ENCODE peak calls at places on chromosomes 1 and 21, in five cellular contexts. One of them, this sample, is unnamed. For H3K27me3, the result is how much of the 10 kb centered on the place peaks cover.

GRCh38 chr1:60423181-60423780 is 349.7 kb upstream of the C1orf87 start:
- DNase-seq in HL-60: no peak
- DNase-seq in ovary: no peak
- DNase-seq in esophagus squamous epithelium: no peak
- DNase-seq in fibroblast of lung: peak
- DNase-seq in this sample: no peak

GRCh38 chr1:229218612-229219025 is 52.3 kb upstream of the RAB4A start:
- DNase-seq in ovary: no peak
- DNase-seq in HL-60: no peak
- DNase-seq in fibroblast of lung: no peak
- DNase-seq in esophagus squamous epithelium: no peak
- DNase-seq in this sample: no peak

GRCh38 chr21:33289199-33289819 is 23.1 kb downstream of the IL10RB start:
- DNase-seq in fibroblast of lung: peak
- DNase-seq in HL-60: no peak
- DNase-seq in esophagus squamous epithelium: no peak
- DNase-seq in ovary: no peak
- DNase-seq in this sample: no peak

GRCh38 chr1:47819503-47819888 is 177.7 kb downstream of the TRABD2B start:
- DNase-seq in ovary: no peak
- DNase-seq in HL-60: no peak
- DNase-seq in fibroblast of lung: no peak
- DNase-seq in esophagus squamous epithelium: no peak
- DNase-seq in this sample: no peak

GRCh38 chr1:89800718-89801117 is 20.1 kb upstream of the LRRC8D start:
- DNase-seq in esophagus squamous epithelium: no peak
- DNase-seq in fibroblast of lung: no peak
- DNase-seq in ovary: no peak
- DNase-seq in HL-60: no peak
- DNase-seq in this sample: no peak

GRCh38 chr1:59367269-59368006 is 70.5 kb downstream of the FGGY start:
- DNase-seq in fibroblast of lung: peak
- DNase-seq in ovary: peak
- DNase-seq in HL-60: peak
- DNase-seq in esophagus squamous epithelium: no peak
- DNase-seq in this sample: peak

GRCh38 chr1:160070243-160071163 is 543 bp upstream of the KCNJ10 start:
- DNase-seq in HL-60: no peak
- DNase-seq in esophagus squamous epithelium: no peak
- DNase-seq in fibroblast of lung: peak
- DNase-seq in ovary: peak
- DNase-seq in this sample: peak

GRCh38 chr1:241848680-241849344 is 808 bp downstream of the EXO1 start:
- DNase-seq in ovary: no peak
- DNase-seq in HL-60: no peak
- DNase-seq in esophagus squamous epithelium: no peak
- DNase-seq in fibroblast of lung: no peak
- DNase-seq in this sample: no peak

GRCh38 chr1:53763461-53763860 is 24.5 kb upstream of the GLIS1 start:
- DNase-seq in esophagus squamous epithelium: no peak
- DNase-seq in fibroblast of lung: no peak
- DNase-seq in ovary: no peak
- DNase-seq in HL-60: no peak
- DNase-seq in this sample: no peak

GRCh38 chr1:186626533-186626932 is 53.7 kb downstream of the PTGS2 start:
- DNase-seq in ovary: no peak
- DNase-seq in esophagus squamous epithelium: no peak
- DNase-seq in HL-60: no peak
- DNase-seq in fibroblast of lung: no peak
- DNase-seq in this sample: no peak

GRCh38 chr21:41507521-41508414 is at the start of gene TMPRSS2:
- DNase-seq in ovary: no peak
- DNase-seq in HL-60: no peak
- DNase-seq in fibroblast of lung: no peak
- DNase-seq in esophagus squamous epithelium: no peak
- DNase-seq in this sample: no peak

GRCh38 chr1:169711469-169712308 is at the start of gene SELL:
- DNase-seq in HL-60: peak
- DNase-seq in esophagus squamous epithelium: no peak
- DNase-seq in ovary: no peak
- DNase-seq in fibroblast of lung: peak
- DNase-seq in this sample: peak

GRCh38 chr1:215606036-215606435 is 38.9 kb downstream of the KCTD3 start:
- DNase-seq in ovary: no peak
- DNase-seq in fibroblast of lung: no peak
- DNase-seq in HL-60: no peak
- DNase-seq in esophagus squamous epithelium: no peak
- DNase-seq in this sample: no peak

GRCh38 chr1:215605011-215605621 is 38.0 kb downstream of the KCTD3 start:
- DNase-seq in HL-60: no peak
- DNase-seq in esophagus squamous epithelium: no peak
- DNase-seq in ovary: no peak
- DNase-seq in fibroblast of lung: no peak
- DNase-seq in this sample: no peak

GRCh38 chr1:215607412-215607811 is 40.3 kb downstream of the KCTD3 start:
- DNase-seq in fibroblast of lung: no peak
- DNase-seq in ovary: no peak
- DNase-seq in HL-60: no peak
- DNase-seq in esophagus squamous epithelium: no peak
- DNase-seq in this sample: no peak

GRCh38 chr1:215608646-215609045 is 41.5 kb downstream of the KCTD3 start:
- DNase-seq in ovary: no peak
- DNase-seq in HL-60: no peak
- DNase-seq in fibroblast of lung: no peak
- DNase-seq in esophagus squamous epithelium: no peak
- DNase-seq in this sample: no peak

GRCh38 chr1:215606564-215607168 is 39.6 kb downstream of the KCTD3 start:
- DNase-seq in HL-60: no peak
- DNase-seq in ovary: no peak
- DNase-seq in fibroblast of lung: no peak
- DNase-seq in esophagus squamous epithelium: no peak
- DNase-seq in this sample: no peak
- TF ChIP-seq CTCF in HL-60: no peak
- TF ChIP-seq CTCF in ovary: no peak
- TF ChIP-seq CTCF in fibroblast of lung: no peak
- TF ChIP-seq CTCF in esophagus squamous epithelium: no peak
- TF ChIP-seq CTCF in this sample: peak

GRCh38 chr1:118973032-118973431 is 15.1 kb downstream of the TBX15 start:
- DNase-seq in fibroblast of lung: no peak
- DNase-seq in ovary: no peak
- DNase-seq in esophagus squamous epithelium: no peak
- DNase-seq in HL-60: no peak
- DNase-seq in this sample: no peak
- H3K27me3 ChIP-seq in fibroblast of lung: under half
- H3K27me3 ChIP-seq in ovary: under half
- H3K27me3 ChIP-seq in esophagus squamous epithelium: under half
- H3K27me3 ChIP-seq in HL-60: under half
- H3K27me3 ChIP-seq in this sample: under half

GRCh38 chr1:162185299-162185698 is 115.8 kb downstream of the NOS1AP start:
- DNase-seq in ovary: no peak
- DNase-seq in HL-60: no peak
- DNase-seq in fibroblast of lung: peak
- DNase-seq in esophagus squamous epithelium: no peak
- DNase-seq in this sample: no peak

GRCh38 chr1:162189345-162189744 is 119.9 kb downstream of the NOS1AP start:
- DNase-seq in HL-60: no peak
- DNase-seq in esophagus squamous epithelium: no peak
- DNase-seq in fibroblast of lung: no peak
- DNase-seq in ovary: no peak
- DNase-seq in this sample: no peak

GRCh38 chr1:162191396-162192322 is 122.2 kb downstream of the NOS1AP start:
- DNase-seq in ovary: no peak
- DNase-seq in fibroblast of lung: no peak
- DNase-seq in HL-60: no peak
- DNase-seq in esophagus squamous epithelium: no peak
- DNase-seq in this sample: no peak

GRCh38 chr1:162186406-162186805 is 116.9 kb downstream of the NOS1AP start:
- DNase-seq in ovary: no peak
- DNase-seq in esophagus squamous epithelium: no peak
- DNase-seq in HL-60: no peak
- DNase-seq in fibroblast of lung: no peak
- DNase-seq in this sample: no peak

GRCh38 chr1:162187676-162188075 is 118.2 kb downstream of the NOS1AP start:
- DNase-seq in esophagus squamous epithelium: no peak
- DNase-seq in fibroblast of lung: no peak
- DNase-seq in HL-60: no peak
- DNase-seq in ovary: no peak
- DNase-seq in this sample: no peak
- TF ChIP-seq CTCF in esophagus squamous epithelium: no peak
- TF ChIP-seq CTCF in fibroblast of lung: no peak
- TF ChIP-seq CTCF in HL-60: no peak
- TF ChIP-seq CTCF in ovary: no peak
- TF ChIP-seq CTCF in this sample: no peak

GRCh38 chr1:42334240-42335049 is 590 bp downstream of the FOXJ3 start:
- DNase-seq in fibroblast of lung: peak
- DNase-seq in ovary: no peak
- DNase-seq in HL-60: peak
- DNase-seq in esophagus squamous epithelium: peak
- DNase-seq in this sample: peak
- H3K27me3 ChIP-seq in fibroblast of lung: under half
- H3K27me3 ChIP-seq in ovary: under half
- H3K27me3 ChIP-seq in HL-60: under half
- H3K27me3 ChIP-seq in esophagus squamous epithelium: under half
- H3K27me3 ChIP-seq in this sample: under half

GRCh38 chr1:167510880-167511279 is 7.4 kb downstream of the CD247 start:
- DNase-seq in HL-60: no peak
- DNase-seq in ovary: no peak
- DNase-seq in esophagus squamous epithelium: no peak
- DNase-seq in fibroblast of lung: no peak
- DNase-seq in this sample: no peak
- TF ChIP-seq CTCF in HL-60: no peak
- TF ChIP-seq CTCF in ovary: no peak
- TF ChIP-seq CTCF in esophagus squamous epithelium: no peak
- TF ChIP-seq CTCF in fibroblast of lung: no peak
- TF ChIP-seq CTCF in this sample: no peak

DNA sequence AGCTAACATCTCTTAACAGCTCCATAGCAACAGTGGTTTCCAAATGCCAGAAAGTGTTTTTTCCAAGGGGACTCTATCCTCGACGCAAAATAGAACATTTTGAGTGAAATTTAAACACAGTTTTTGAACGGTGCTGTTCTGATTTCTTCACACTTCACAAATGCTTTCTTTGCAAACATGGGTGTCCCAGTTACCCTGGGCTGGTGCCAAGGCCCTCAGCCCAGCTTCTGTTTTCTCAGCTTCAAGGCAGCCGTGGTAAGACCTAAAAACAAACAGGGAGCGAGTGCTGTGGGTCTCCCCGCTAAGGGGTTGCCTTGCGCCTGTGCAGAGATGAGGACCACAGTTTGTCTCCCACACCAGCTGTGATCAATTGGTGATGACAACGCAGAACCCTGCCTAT is 147.2 kb upstream of the VAMP3 start:
- DNase-seq in esophagus squamous epithelium: no peak
- DNase-seq in HL-60: no peak
- DNase-seq in fibroblast of lung: no peak
- DNase-seq in ovary: peak
- DNase-seq in this sample: no peak
- H3K27me3 ChIP-seq in esophagus squamous epithelium: under half
- H3K27me3 ChIP-seq in HL-60: under half
- H3K27me3 ChIP-seq in fibroblast of lung: under half
- H3K27me3 ChIP-seq in ovary: under half
- H3K27me3 ChIP-seq in this sample: under half

DNA sequence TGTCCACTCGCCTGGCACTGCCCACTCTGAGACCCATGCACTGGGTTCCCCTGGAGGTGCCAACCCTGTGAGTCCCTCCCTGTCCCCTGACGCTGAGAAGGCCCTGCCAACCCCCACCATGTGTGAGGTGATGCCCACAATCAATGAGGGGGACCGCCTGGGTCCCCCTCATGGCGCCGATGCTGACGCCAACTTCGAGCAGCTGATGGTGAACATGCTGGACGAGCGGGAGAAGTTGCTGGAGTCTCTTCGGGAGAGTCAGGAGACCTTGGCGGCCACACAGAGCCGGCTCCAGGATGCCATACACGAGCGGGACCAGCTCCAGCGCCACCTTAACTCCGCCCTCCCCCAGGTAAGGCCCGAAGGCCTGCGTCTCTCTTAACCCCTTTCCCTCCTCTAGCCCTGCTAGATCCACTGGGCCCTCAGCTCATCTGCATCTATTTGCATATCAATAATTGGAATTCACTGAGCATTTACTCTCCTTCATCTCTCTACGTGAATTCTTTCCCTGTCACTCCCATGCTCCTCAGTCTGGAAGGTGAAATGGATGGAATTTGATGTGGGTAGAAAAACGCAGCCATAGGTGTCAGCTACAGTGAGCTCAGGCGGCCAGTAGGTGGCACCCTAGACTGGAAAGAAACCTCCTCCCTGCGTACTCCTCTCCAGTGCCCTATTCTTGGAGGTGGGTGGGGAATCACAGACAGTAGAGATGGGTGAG is 12.8 kb downstream of the PPFIA4 start:
- DNase-seq in ovary: peak
- DNase-seq in esophagus squamous epithelium: no peak
- DNase-seq in HL-60: no peak
- DNase-seq in fibroblast of lung: peak
- DNase-seq in this sample: peak
- TF ChIP-seq CTCF in ovary: peak
- TF ChIP-seq CTCF in esophagus squamous epithelium: peak
- TF ChIP-seq CTCF in HL-60: peak
- TF ChIP-seq CTCF in fibroblast of lung: peak
- TF ChIP-seq CTCF in this sample: peak

This sample was measured in right atrium auricular region.